ENCODE peak calls at places on chromosomes 6 and 20, in ten cellular contexts. One of them, this sample, is unnamed.

GRCh38 chr20:44183282-44183681 is 3.7 kb downstream of the JPH2 start:
- DNase-seq in non-pigmented ciliary epithelial cell: no peak
- DNase-seq in NCI-H1694: no peak
- DNase-seq in NCI-H345: no peak
- DNase-seq in T-helper 9 cell: no peak
- DNase-seq in GM10248: no peak
- DNase-seq in renal cortical epithelial cell: no peak
- DNase-seq in CD8-positive, alpha-beta T cell: no peak
- DNase-seq in activated CD4-positive, alpha-beta memory T cell treated with anti-CD3 and anti-CD28 coated beads, Interleukin-2, amount 10 ng/mL, durations not matched to agents 7 days and 5 days: no peak
- DNase-seq in T follicular helper cell: no peak
- DNase-seq in this sample: no peak

GRCh38 chr6:146598785-146599405 is at the start of gene ADGB:
- DNase-seq in non-pigmented ciliary epithelial cell: no peak
- DNase-seq in NCI-H1694: no peak
- DNase-seq in NCI-H345: peak
- DNase-seq in T-helper 9 cell: no peak
- DNase-seq in GM10248: no peak
- DNase-seq in renal cortical epithelial cell: peak
- DNase-seq in CD8-positive, alpha-beta T cell: no peak
- DNase-seq in activated CD4-positive, alpha-beta memory T cell treated with anti-CD3 and anti-CD28 coated beads, Interleukin-2, amount 10 ng/mL, durations not matched to agents 7 days and 5 days: no peak
- DNase-seq in T follicular helper cell: no peak
- DNase-seq in this sample: peak

GRCh38 chr6:40552926-40553325 is 34.2 kb downstream of the LRFN2 start:
- DNase-seq in non-pigmented ciliary epithelial cell: no peak
- DNase-seq in NCI-H1694: no peak
- DNase-seq in NCI-H345: no peak
- DNase-seq in T-helper 9 cell: no peak
- DNase-seq in GM10248: no peak
- DNase-seq in renal cortical epithelial cell: peak
- DNase-seq in CD8-positive, alpha-beta T cell: no peak
- DNase-seq in activated CD4-positive, alpha-beta memory T cell treated with anti-CD3 and anti-CD28 coated beads, Interleukin-2, amount 10 ng/mL, durations not matched to agents 7 days and 5 days: no peak
- DNase-seq in T follicular helper cell: no peak
- DNase-seq in this sample: no peak

GRCh38 chr6:150417247-150417646 is 48.4 kb downstream of the IYD start:
- DNase-seq in non-pigmented ciliary epithelial cell: no peak
- DNase-seq in NCI-H1694: no peak
- DNase-seq in NCI-H345: no peak
- DNase-seq in T-helper 9 cell: no peak
- DNase-seq in GM10248: no peak
- DNase-seq in renal cortical epithelial cell: no peak
- DNase-seq in CD8-positive, alpha-beta T cell: no peak
- DNase-seq in activated CD4-positive, alpha-beta memory T cell treated with anti-CD3 and anti-CD28 coated beads, Interleukin-2, amount 10 ng/mL, durations not matched to agents 7 days and 5 days: no peak
- DNase-seq in T follicular helper cell: no peak
- DNase-seq in this sample: no peak

GRCh38 chr20:23349338-23350006 is 1.1 kb upstream of the NXT1 start:
- DNase-seq in non-pigmented ciliary epithelial cell: no peak
- DNase-seq in NCI-H1694: no peak
- DNase-seq in NCI-H345: no peak
- DNase-seq in T-helper 9 cell: no peak
- DNase-seq in GM10248: peak
- DNase-seq in renal cortical epithelial cell: peak
- DNase-seq in CD8-positive, alpha-beta T cell: no peak
- DNase-seq in activated CD4-positive, alpha-beta memory T cell treated with anti-CD3 and anti-CD28 coated beads, Interleukin-2, amount 10 ng/mL, durations not matched to agents 7 days and 5 days: no peak
- DNase-seq in T follicular helper cell: no peak
- DNase-seq in this sample: no peak

GRCh38 chr20:37989601-37990001 is 43.7 kb downstream of the TTI1 start:
- DNase-seq in non-pigmented ciliary epithelial cell: no peak
- DNase-seq in NCI-H1694: no peak
- DNase-seq in NCI-H345: peak
- DNase-seq in T-helper 9 cell: no peak
- DNase-seq in GM10248: no peak
- DNase-seq in renal cortical epithelial cell: peak
- DNase-seq in CD8-positive, alpha-beta T cell: no peak
- DNase-seq in activated CD4-positive, alpha-beta memory T cell treated with anti-CD3 and anti-CD28 coated beads, Interleukin-2, amount 10 ng/mL, durations not matched to agents 7 days and 5 days: no peak
- DNase-seq in T follicular helper cell: no peak
- DNase-seq in this sample: no peak

GRCh38 chr20:36582322-36582721 is 8.9 kb downstream of the TGIF2 start:
- DNase-seq in non-pigmented ciliary epithelial cell: no peak
- DNase-seq in NCI-H1694: no peak
- DNase-seq in NCI-H345: no peak
- DNase-seq in T-helper 9 cell: no peak
- DNase-seq in GM10248: no peak
- DNase-seq in renal cortical epithelial cell: no peak
- DNase-seq in CD8-positive, alpha-beta T cell: no peak
- DNase-seq in activated CD4-positive, alpha-beta memory T cell treated with anti-CD3 and anti-CD28 coated beads, Interleukin-2, amount 10 ng/mL, durations not matched to agents 7 days and 5 days: peak
- DNase-seq in T follicular helper cell: no peak
- DNase-seq in this sample: no peak

GRCh38 chr20:32232487-32232886 is 24.8 kb downstream of the POFUT1 start:
- DNase-seq in non-pigmented ciliary epithelial cell: no peak
- DNase-seq in NCI-H1694: no peak
- DNase-seq in NCI-H345: no peak
- DNase-seq in T-helper 9 cell: no peak
- DNase-seq in GM10248: no peak
- DNase-seq in renal cortical epithelial cell: no peak
- DNase-seq in CD8-positive, alpha-beta T cell: no peak
- DNase-seq in activated CD4-positive, alpha-beta memory T cell treated with anti-CD3 and anti-CD28 coated beads, Interleukin-2, amount 10 ng/mL, durations not matched to agents 7 days and 5 days: no peak
- DNase-seq in T follicular helper cell: no peak
- DNase-seq in this sample: no peak

GRCh38 chr6:21537660-21538059 is 55.9 kb upstream of the SOX4 start:
- DNase-seq in non-pigmented ciliary epithelial cell: no peak
- DNase-seq in NCI-H1694: no peak
- DNase-seq in NCI-H345: no peak
- DNase-seq in T-helper 9 cell: no peak
- DNase-seq in GM10248: no peak
- DNase-seq in renal cortical epithelial cell: no peak
- DNase-seq in CD8-positive, alpha-beta T cell: no peak
- DNase-seq in activated CD4-positive, alpha-beta memory T cell treated with anti-CD3 and anti-CD28 coated beads, Interleukin-2, amount 10 ng/mL, durations not matched to agents 7 days and 5 days: no peak
- DNase-seq in T follicular helper cell: no peak
- DNase-seq in this sample: no peak

GRCh38 chr20:62234346-62234745 is 4.0 kb upstream of the OSBPL2 start:
- DNase-seq in non-pigmented ciliary epithelial cell: no peak
- DNase-seq in NCI-H1694: no peak
- DNase-seq in NCI-H345: no peak
- DNase-seq in T-helper 9 cell: no peak
- DNase-seq in GM10248: no peak
- DNase-seq in renal cortical epithelial cell: no peak
- DNase-seq in CD8-positive, alpha-beta T cell: no peak
- DNase-seq in activated CD4-positive, alpha-beta memory T cell treated with anti-CD3 and anti-CD28 coated beads, Interleukin-2, amount 10 ng/mL, durations not matched to agents 7 days and 5 days: no peak
- DNase-seq in T follicular helper cell: no peak
- DNase-seq in this sample: no peak

GRCh38 chr6:133977983-133978895 is 25.2 kb downstream of the TBPL1 start:
- DNase-seq in non-pigmented ciliary epithelial cell: no peak
- DNase-seq in NCI-H1694: no peak
- DNase-seq in NCI-H345: no peak
- DNase-seq in T-helper 9 cell: no peak
- DNase-seq in GM10248: no peak
- DNase-seq in renal cortical epithelial cell: peak
- DNase-seq in CD8-positive, alpha-beta T cell: no peak
- DNase-seq in activated CD4-positive, alpha-beta memory T cell treated with anti-CD3 and anti-CD28 coated beads, Interleukin-2, amount 10 ng/mL, durations not matched to agents 7 days and 5 days: no peak
- DNase-seq in T follicular helper cell: no peak
- DNase-seq in this sample: no peak

GRCh38 chr6:169273511-169273910 is 19.9 kb upstream of the THBS2 start:
- DNase-seq in non-pigmented ciliary epithelial cell: no peak
- DNase-seq in NCI-H1694: no peak
- DNase-seq in NCI-H345: no peak
- DNase-seq in T-helper 9 cell: no peak
- DNase-seq in GM10248: no peak
- DNase-seq in renal cortical epithelial cell: no peak
- DNase-seq in CD8-positive, alpha-beta T cell: no peak
- DNase-seq in activated CD4-positive, alpha-beta memory T cell treated with anti-CD3 and anti-CD28 coated beads, Interleukin-2, amount 10 ng/mL, durations not matched to agents 7 days and 5 days: no peak
- DNase-seq in T follicular helper cell: no peak
- DNase-seq in this sample: no peak

GRCh38 chr6:9126845-9127560 is 691.7 kb upstream of the SLC35B3 start:
- DNase-seq in non-pigmented ciliary epithelial cell: peak
- DNase-seq in NCI-H1694: no peak
- DNase-seq in NCI-H345: peak
- DNase-seq in T-helper 9 cell: no peak
- DNase-seq in GM10248: no peak
- DNase-seq in renal cortical epithelial cell: peak
- DNase-seq in CD8-positive, alpha-beta T cell: no peak
- DNase-seq in activated CD4-positive, alpha-beta memory T cell treated with anti-CD3 and anti-CD28 coated beads, Interleukin-2, amount 10 ng/mL, durations not matched to agents 7 days and 5 days: no peak
- DNase-seq in T follicular helper cell: no peak
- DNase-seq in this sample: peak

GRCh38 chr6:75711173-75711572 is 37.9 kb upstream of the MYO6 start:
- DNase-seq in non-pigmented ciliary epithelial cell: no peak
- DNase-seq in NCI-H1694: no peak
- DNase-seq in NCI-H345: no peak
- DNase-seq in T-helper 9 cell: no peak
- DNase-seq in GM10248: no peak
- DNase-seq in renal cortical epithelial cell: no peak
- DNase-seq in CD8-positive, alpha-beta T cell: no peak
- DNase-seq in activated CD4-positive, alpha-beta memory T cell treated with anti-CD3 and anti-CD28 coated beads, Interleukin-2, amount 10 ng/mL, durations not matched to agents 7 days and 5 days: no peak
- DNase-seq in T follicular helper cell: no peak
- DNase-seq in this sample: no peak

GRCh38 chr6:148578837-148579236 is 168.0 kb upstream of the UST start:
- DNase-seq in non-pigmented ciliary epithelial cell: no peak
- DNase-seq in NCI-H1694: no peak
- DNase-seq in NCI-H345: no peak
- DNase-seq in T-helper 9 cell: no peak
- DNase-seq in GM10248: no peak
- DNase-seq in renal cortical epithelial cell: no peak
- DNase-seq in CD8-positive, alpha-beta T cell: no peak
- DNase-seq in activated CD4-positive, alpha-beta memory T cell treated with anti-CD3 and anti-CD28 coated beads, Interleukin-2, amount 10 ng/mL, durations not matched to agents 7 days and 5 days: no peak
- DNase-seq in T follicular helper cell: no peak
- DNase-seq in this sample: no peak

GRCh38 chr20:22303523-22303922 is 280.8 kb downstream of the FOXA2 start:
- DNase-seq in non-pigmented ciliary epithelial cell: no peak
- DNase-seq in NCI-H1694: no peak
- DNase-seq in NCI-H345: no peak
- DNase-seq in T-helper 9 cell: no peak
- DNase-seq in GM10248: no peak
- DNase-seq in renal cortical epithelial cell: no peak
- DNase-seq in CD8-positive, alpha-beta T cell: no peak
- DNase-seq in activated CD4-positive, alpha-beta memory T cell treated with anti-CD3 and anti-CD28 coated beads, Interleukin-2, amount 10 ng/mL, durations not matched to agents 7 days and 5 days: no peak
- DNase-seq in T follicular helper cell: no peak
- DNase-seq in this sample: no peak

GRCh38 chr6:9250852-9251251 is 815.5 kb upstream of the SLC35B3 start:
- DNase-seq in non-pigmented ciliary epithelial cell: peak
- DNase-seq in NCI-H1694: peak
- DNase-seq in NCI-H345: peak
- DNase-seq in T-helper 9 cell: no peak
- DNase-seq in GM10248: no peak
- DNase-seq in renal cortical epithelial cell: peak
- DNase-seq in CD8-positive, alpha-beta T cell: no peak
- DNase-seq in activated CD4-positive, alpha-beta memory T cell treated with anti-CD3 and anti-CD28 coated beads, Interleukin-2, amount 10 ng/mL, durations not matched to agents 7 days and 5 days: no peak
- DNase-seq in T follicular helper cell: no peak
- DNase-seq in this sample: peak

GRCh38 chr20:46501961-46502360 is 11.4 kb downstream of the ZNF334 start:
- DNase-seq in non-pigmented ciliary epithelial cell: no peak
- DNase-seq in NCI-H1694: no peak
- DNase-seq in NCI-H345: no peak
- DNase-seq in T-helper 9 cell: no peak
- DNase-seq in GM10248: no peak
- DNase-seq in renal cortical epithelial cell: no peak
- DNase-seq in CD8-positive, alpha-beta T cell: no peak
- DNase-seq in activated CD4-positive, alpha-beta memory T cell treated with anti-CD3 and anti-CD28 coated beads, Interleukin-2, amount 10 ng/mL, durations not matched to agents 7 days and 5 days: no peak
- DNase-seq in T follicular helper cell: no peak
- DNase-seq in this sample: no peak

GRCh38 chr6:82720992-82721391 is 344.6 kb downstream of the UBE3D start:
- DNase-seq in non-pigmented ciliary epithelial cell: no peak
- DNase-seq in NCI-H1694: no peak
- DNase-seq in NCI-H345: no peak
- DNase-seq in T-helper 9 cell: no peak
- DNase-seq in GM10248: no peak
- DNase-seq in renal cortical epithelial cell: no peak
- DNase-seq in CD8-positive, alpha-beta T cell: no peak
- DNase-seq in activated CD4-positive, alpha-beta memory T cell treated with anti-CD3 and anti-CD28 coated beads, Interleukin-2, amount 10 ng/mL, durations not matched to agents 7 days and 5 days: no peak
- DNase-seq in T follicular helper cell: no peak
- DNase-seq in this sample: no peak

GRCh38 chr6:26607434-26608230 is 10.9 kb downstream of the ABT1 start:
- DNase-seq in non-pigmented ciliary epithelial cell: no peak
- DNase-seq in NCI-H1694: peak
- DNase-seq in NCI-H345: peak
- DNase-seq in T-helper 9 cell: no peak
- DNase-seq in GM10248: peak
- DNase-seq in renal cortical epithelial cell: peak
- DNase-seq in CD8-positive, alpha-beta T cell: no peak
- DNase-seq in activated CD4-positive, alpha-beta memory T cell treated with anti-CD3 and anti-CD28 coated beads, Interleukin-2, amount 10 ng/mL, durations not matched to agents 7 days and 5 days: peak
- DNase-seq in T follicular helper cell: peak
- DNase-seq in this sample: peak

GRCh38 chr20:59811681-59812171 is 121.7 kb downstream of the SYCP2 start:
- DNase-seq in non-pigmented ciliary epithelial cell: no peak
- DNase-seq in NCI-H1694: no peak
- DNase-seq in NCI-H345: no peak
- DNase-seq in T-helper 9 cell: no peak
- DNase-seq in GM10248: no peak
- DNase-seq in renal cortical epithelial cell: no peak
- DNase-seq in CD8-positive, alpha-beta T cell: no peak
- DNase-seq in activated CD4-positive, alpha-beta memory T cell treated with anti-CD3 and anti-CD28 coated beads, Interleukin-2, amount 10 ng/mL, durations not matched to agents 7 days and 5 days: peak
- DNase-seq in T follicular helper cell: no peak
- DNase-seq in this sample: no peak

GRCh38 chr20:12999201-12999600 is 9.6 kb upstream of the SPTLC3 start:
- DNase-seq in non-pigmented ciliary epithelial cell: no peak
- DNase-seq in NCI-H1694: no peak
- DNase-seq in NCI-H345: no peak
- DNase-seq in T-helper 9 cell: no peak
- DNase-seq in GM10248: no peak
- DNase-seq in renal cortical epithelial cell: no peak
- DNase-seq in CD8-positive, alpha-beta T cell: no peak
- DNase-seq in activated CD4-positive, alpha-beta memory T cell treated with anti-CD3 and anti-CD28 coated beads, Interleukin-2, amount 10 ng/mL, durations not matched to agents 7 days and 5 days: no peak
- DNase-seq in T follicular helper cell: no peak
- DNase-seq in this sample: no peak

GRCh38 chr6:149149682-149150081 is 167.8 kb upstream of the TAB2 start:
- DNase-seq in non-pigmented ciliary epithelial cell: no peak
- DNase-seq in NCI-H1694: no peak
- DNase-seq in NCI-H345: no peak
- DNase-seq in T-helper 9 cell: no peak
- DNase-seq in GM10248: no peak
- DNase-seq in renal cortical epithelial cell: no peak
- DNase-seq in CD8-positive, alpha-beta T cell: no peak
- DNase-seq in activated CD4-positive, alpha-beta memory T cell treated with anti-CD3 and anti-CD28 coated beads, Interleukin-2, amount 10 ng/mL, durations not matched to agents 7 days and 5 days: no peak
- DNase-seq in T follicular helper cell: no peak
- DNase-seq in this sample: no peak

GRCh38 chr6:113858067-113858604 is 991 bp downstream of the MARCKS start:
- DNase-seq in non-pigmented ciliary epithelial cell: no peak
- DNase-seq in NCI-H1694: peak
- DNase-seq in NCI-H345: peak
- DNase-seq in T-helper 9 cell: no peak
- DNase-seq in GM10248: peak
- DNase-seq in renal cortical epithelial cell: no peak
- DNase-seq in CD8-positive, alpha-beta T cell: no peak
- DNase-seq in activated CD4-positive, alpha-beta memory T cell treated with anti-CD3 and anti-CD28 coated beads, Interleukin-2, amount 10 ng/mL, durations not matched to agents 7 days and 5 days: no peak
- DNase-seq in T follicular helper cell: no peak
- DNase-seq in this sample: peak

GRCh38 chr6:160238786-160239751 is 19.6 kb downstream of the SLC22A2 start:
- DNase-seq in non-pigmented ciliary epithelial cell: no peak
- DNase-seq in NCI-H1694: no peak
- DNase-seq in NCI-H345: no peak
- DNase-seq in T-helper 9 cell: no peak
- DNase-seq in GM10248: no peak
- DNase-seq in renal cortical epithelial cell: peak
- DNase-seq in CD8-positive, alpha-beta T cell: no peak
- DNase-seq in activated CD4-positive, alpha-beta memory T cell treated with anti-CD3 and anti-CD28 coated beads, Interleukin-2, amount 10 ng/mL, durations not matched to agents 7 days and 5 days: no peak
- DNase-seq in T follicular helper cell: no peak
- DNase-seq in this sample: no peak

GRCh38 chr20:8292793-8293192 is 160.7 kb downstream of the PLCB1 start:
- DNase-seq in non-pigmented ciliary epithelial cell: no peak
- DNase-seq in NCI-H1694: no peak
- DNase-seq in NCI-H345: no peak
- DNase-seq in T-helper 9 cell: no peak
- DNase-seq in GM10248: no peak
- DNase-seq in renal cortical epithelial cell: no peak
- DNase-seq in CD8-positive, alpha-beta T cell: no peak
- DNase-seq in activated CD4-positive, alpha-beta memory T cell treated with anti-CD3 and anti-CD28 coated beads, Interleukin-2, amount 10 ng/mL, durations not matched to agents 7 days and 5 days: no peak
- DNase-seq in T follicular helper cell: no peak
- DNase-seq in this sample: no peak

GRCh38 chr20:46970937-46971630 is 76.4 kb downstream of the EYA2 start:
- DNase-seq in non-pigmented ciliary epithelial cell: peak
- DNase-seq in NCI-H1694: no peak
- DNase-seq in NCI-H345: peak
- DNase-seq in T-helper 9 cell: no peak
- DNase-seq in GM10248: no peak
- DNase-seq in renal cortical epithelial cell: peak
- DNase-seq in CD8-positive, alpha-beta T cell: no peak
- DNase-seq in activated CD4-positive, alpha-beta memory T cell treated with anti-CD3 and anti-CD28 coated beads, Interleukin-2, amount 10 ng/mL, durations not matched to agents 7 days and 5 days: peak
- DNase-seq in T follicular helper cell: no peak
- DNase-seq in this sample: peak

GRCh38 chr6:81241717-81242116 is 510.8 kb downstream of the TENT5A start:
- DNase-seq in non-pigmented ciliary epithelial cell: no peak
- DNase-seq in NCI-H1694: peak
- DNase-seq in NCI-H345: no peak
- DNase-seq in T-helper 9 cell: no peak
- DNase-seq in GM10248: no peak
- DNase-seq in renal cortical epithelial cell: peak
- DNase-seq in CD8-positive, alpha-beta T cell: no peak
- DNase-seq in activated CD4-positive, alpha-beta memory T cell treated with anti-CD3 and anti-CD28 coated beads, Interleukin-2, amount 10 ng/mL, durations not matched to agents 7 days and 5 days: no peak
- DNase-seq in T follicular helper cell: no peak
- DNase-seq in this sample: peak

This sample was measured in AG08396.